ENCODE peak calls at places on chromosome 22, in six cellular contexts. W is K562, L is HCT116, B is HepG2, C is GM12878, H is H1. T is an unnamed sample.

GRCh38 chr22:42188808-42189447 is 58.3 kb upstream of the CYP2D6 start:
- DNase-seq in W (no peak), L (peak), B (no peak), C (no peak), H (no peak), T (peak)

GRCh38 chr22:49847751-49848689 is 5.6 kb upstream of the ZBED4 start:
- DNase-seq in W (no peak), L (no peak), B (no peak), C (no peak), H (peak), T (no peak)

GRCh38 chr22:42065408-42066132 is 5.0 kb downstream of the NAGA start:
- DNase-seq in W (no peak), L (no peak), B (no peak), C (no peak), H (peak), T (peak)

GRCh38 chr22:25027959-25028840 is 75.7 kb downstream of the KIAA1671 start:
- DNase-seq in W (peak), L (no peak), B (no peak), C (no peak), H (peak), T (no peak)

GRCh38 chr22:30566125-30566524 is 8.3 kb downstream of the GAL3ST1 start:
- DNase-seq in W (no peak), L (no peak), B (peak), C (no peak), H (no peak), T (no peak)

GRCh38 chr22:49565516-49565855 is 262.2 kb downstream of the BRD1 start:
- DNase-seq in W (no peak), L (no peak), B (no peak), C (no peak), H (no peak), T (no peak)

GRCh38 chr22:50527921-50528681 is 1.7 kb downstream of the TYMP start:
- DNase-seq in W (no peak), L (no peak), B (no peak), C (no peak), H (no peak), T (no peak)

GRCh38 chr22:37020192-37020479 is 594 bp downstream of the MPST start:
- DNase-seq in W (peak), L (peak), B (no peak), C (no peak), H (no peak), T (no peak)

GRCh38 chr22:30868663-30869385 is 99.8 kb downstream of the MORC2 start:
- DNase-seq in W (no peak), L (no peak), B (no peak), C (no peak), H (no peak), T (no peak)

GRCh38 chr22:34015642-34016041 is 95.4 kb upstream of the LARGE1 start:
- DNase-seq in W (no peak), L (no peak), B (no peak), C (no peak), H (no peak), T (peak)

GRCh38 chr22:49329636-49330035 is 498.0 kb downstream of the BRD1 start:
- DNase-seq in W (no peak), L (no peak), B (no peak), C (no peak), H (no peak), T (no peak)

GRCh38 chr22:32801436-32802290 is at the start of gene TIMP3:
- DNase-seq in W (peak), L (no peak), B (no peak), C (no peak), H (peak), T (no peak)

GRCh38 chr22:30694638-30695350 is at the start of gene OSBP2:
- DNase-seq in W (peak), L (no peak), B (no peak), C (no peak), H (peak), T (no peak)

GRCh38 chr22:45268167-45268957 is 16.4 kb upstream of the UPK3A start:
- DNase-seq in W (no peak), L (no peak), B (no peak), C (no peak), H (peak), T (peak)

GRCh38 chr22:39396797-39397195 is 2.8 kb upstream of the TAB1 start:
- DNase-seq in W (no peak), L (no peak), B (no peak), C (no peak), H (no peak), T (no peak)
- TF ChIP-seq ZNF274 in W (no peak), L (no peak), B (no peak), C (no peak), H (no peak), T (no peak)

GRCh38 chr22:46594947-46595298 is 25.3 kb upstream of the GRAMD4 start:
- DNase-seq in W (no peak), L (no peak), B (no peak), C (no peak), H (no peak), T (no peak)

GRCh38 chr22:46595545-46595944 is 24.6 kb upstream of the GRAMD4 start:
- DNase-seq in W (no peak), L (no peak), B (no peak), C (no peak), H (no peak), T (no peak)

GRCh38 chr22:46598224-46598623 is 22.0 kb upstream of the GRAMD4 start:
- DNase-seq in W (no peak), L (no peak), B (no peak), C (no peak), H (no peak), T (no peak)

GRCh38 chr22:46596032-46596441 is 24.1 kb upstream of the GRAMD4 start:
- DNase-seq in W (no peak), L (no peak), B (no peak), C (no peak), H (no peak), T (no peak)

DNA sequence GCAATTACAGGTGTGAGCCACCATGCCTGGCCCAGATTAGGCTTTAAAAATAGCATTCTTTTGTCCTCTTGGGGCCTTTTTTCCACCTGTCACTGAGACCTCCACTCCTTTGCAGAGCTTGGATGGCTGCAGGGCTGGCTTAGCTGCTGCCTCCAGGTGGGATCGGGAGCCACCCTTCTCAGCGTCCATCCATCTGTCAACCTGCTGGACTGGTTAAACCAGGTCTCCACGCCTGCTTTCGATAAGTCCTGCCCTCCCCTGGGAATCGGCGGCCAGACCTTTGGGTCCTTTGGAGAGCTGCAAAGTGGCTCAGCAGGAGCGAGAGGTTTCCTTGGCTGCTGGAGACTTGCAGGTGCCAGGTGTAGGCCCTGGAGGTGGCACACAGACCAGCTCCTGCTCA is 23.4 kb upstream of the GRAMD4 start:
- DNase-seq in W (no peak), L (peak), B (no peak), C (no peak), H (no peak), T (no peak)
- TF ChIP-seq ZNF274 in W (no peak), L (no peak), B (no peak), C (no peak), H (no peak), T (no peak)

GRCh38 chr22:22901578-22902218 is 14.1 kb downstream of the IGLL5 start:
- DNase-seq in W (peak), L (no peak), B (no peak), C (peak), H (no peak), T (no peak)

GRCh38 chr22:22907551-22908494 is 20.2 kb downstream of the IGLL5 start:
- DNase-seq in W (peak), L (no peak), B (no peak), C (no peak), H (no peak), T (no peak)

GRCh38 chr22:22906907-22907550 is 19.4 kb downstream of the IGLL5 start:
- DNase-seq in W (peak), L (no peak), B (no peak), C (no peak), H (no peak), T (no peak)

GRCh38 chr22:22902247-22902962 is 14.8 kb downstream of the IGLL5 start:
- DNase-seq in W (peak), L (no peak), B (no peak), C (peak), H (no peak), T (no peak)

DNA sequence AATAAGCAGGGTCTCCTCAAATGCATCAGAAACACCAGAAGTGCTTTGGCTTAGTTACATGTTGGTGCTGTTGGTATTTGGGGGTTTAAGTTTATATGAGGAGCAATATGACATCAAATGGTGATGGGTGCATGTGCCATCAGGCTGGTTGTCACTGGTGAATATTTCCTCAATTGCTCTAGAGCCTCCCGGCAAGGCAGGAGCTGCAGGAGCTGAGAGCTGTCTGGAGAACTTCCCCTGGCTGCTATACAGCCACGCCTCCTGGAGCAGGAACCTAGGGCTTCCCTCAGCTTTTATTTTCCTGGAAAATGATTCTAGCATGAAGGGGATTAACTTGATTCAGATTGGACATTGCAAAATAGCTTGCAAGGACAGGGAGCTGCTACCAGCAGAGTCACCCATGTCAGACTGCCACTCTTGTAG is 15.8 kb downstream of the IGLL5 start:
- DNase-seq in W (peak), L (no peak), B (no peak), C (no peak), H (no peak), T (no peak)
- TF ChIP-seq ZNF274 in W (no peak), L (no peak), B (no peak), C (no peak), H (no peak), T (no peak)

GRCh38 chr22:39114157-39114511 is 17.1 kb downstream of the APOBEC3H start:
- DNase-seq in W (no peak), L (no peak), B (no peak), C (no peak), H (no peak), T (peak)

GRCh38 chr22:39115976-39116621 is 19.1 kb downstream of the APOBEC3H start:
- DNase-seq in W (no peak), L (no peak), B (no peak), C (no peak), H (no peak), T (no peak)

GRCh38 chr22:39120983-39121382 is 23.9 kb downstream of the APOBEC3H start:
- DNase-seq in W (no peak), L (no peak), B (no peak), C (no peak), H (no peak), T (no peak)

GRCh38 chr22:39115570-39115969 is 18.5 kb downstream of the APOBEC3H start:
- DNase-seq in W (no peak), L (no peak), B (no peak), C (no peak), H (no peak), T (no peak)

DNA sequence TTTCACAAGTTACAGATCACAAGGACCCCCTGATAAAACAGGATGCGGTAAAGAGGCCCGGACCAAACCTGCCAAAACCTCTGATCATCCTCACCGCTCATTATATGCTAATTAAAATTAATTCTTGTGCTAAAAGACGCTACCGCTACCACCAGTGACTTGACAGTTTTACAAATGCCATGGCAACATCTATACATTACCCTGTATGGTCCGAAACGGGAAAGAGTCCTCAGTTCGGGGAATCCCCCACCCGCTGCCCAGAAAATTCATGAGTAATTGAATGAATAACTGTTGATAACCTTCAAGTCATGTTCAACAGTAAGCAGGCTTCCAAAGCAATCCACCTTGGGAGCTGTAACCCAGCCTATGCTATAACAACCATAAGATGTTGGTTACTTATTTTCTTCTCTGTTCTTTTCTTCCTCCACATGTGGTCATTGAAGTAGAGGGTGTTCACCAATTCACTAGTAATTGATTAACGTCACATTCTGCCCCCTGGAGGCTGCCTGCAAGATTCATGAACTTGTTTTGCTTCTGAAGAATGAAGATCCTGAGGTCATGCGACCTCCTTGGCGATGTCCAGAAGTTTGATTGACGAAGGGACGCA is 20.6 kb downstream of the APOBEC3H start:
- DNase-seq in W (peak), L (peak), B (peak), C (peak), H (no peak), T (no peak)
- TF ChIP-seq ZNF274 in W (no peak), L (no peak), B (no peak), C (no peak), H (no peak), T (no peak)

DNA sequence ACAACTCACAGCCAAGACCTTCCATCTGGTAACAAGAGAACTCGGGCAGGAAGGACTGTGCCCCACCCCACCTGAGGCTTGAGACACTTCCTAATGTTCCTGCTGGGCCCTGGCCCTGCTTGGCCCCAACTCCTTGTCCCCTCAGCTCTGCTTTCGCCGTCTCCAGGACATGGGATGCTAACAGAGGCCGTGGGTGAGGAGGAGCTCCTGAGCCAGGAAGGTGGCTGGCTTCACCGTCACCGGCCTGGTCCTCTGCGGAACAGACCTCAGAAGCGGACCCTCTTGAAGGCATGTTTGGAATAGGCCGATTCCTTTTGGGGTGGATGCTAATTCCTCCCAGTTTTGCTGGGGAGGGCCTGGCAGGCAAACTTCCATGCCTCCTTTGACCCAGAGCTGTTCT is 154.3 kb downstream of the CACNA1I start:
- DNase-seq in W (no peak), L (no peak), B (no peak), C (no peak), H (no peak), T (no peak)
- TF ChIP-seq ZNF274 in W (no peak), L (no peak), B (no peak), C (no peak), H (no peak), T (no peak)

GRCh38 chr22:20525048-20525447 is 17.6 kb downstream of the MED15 start:
- DNase-seq in W (no peak), L (no peak), B (no peak), C (no peak), H (no peak), T (no peak)
- TF ChIP-seq ZNF274 in W (no peak), L (no peak), B (no peak), C (no peak), H (no peak), T (no peak)

DNA sequence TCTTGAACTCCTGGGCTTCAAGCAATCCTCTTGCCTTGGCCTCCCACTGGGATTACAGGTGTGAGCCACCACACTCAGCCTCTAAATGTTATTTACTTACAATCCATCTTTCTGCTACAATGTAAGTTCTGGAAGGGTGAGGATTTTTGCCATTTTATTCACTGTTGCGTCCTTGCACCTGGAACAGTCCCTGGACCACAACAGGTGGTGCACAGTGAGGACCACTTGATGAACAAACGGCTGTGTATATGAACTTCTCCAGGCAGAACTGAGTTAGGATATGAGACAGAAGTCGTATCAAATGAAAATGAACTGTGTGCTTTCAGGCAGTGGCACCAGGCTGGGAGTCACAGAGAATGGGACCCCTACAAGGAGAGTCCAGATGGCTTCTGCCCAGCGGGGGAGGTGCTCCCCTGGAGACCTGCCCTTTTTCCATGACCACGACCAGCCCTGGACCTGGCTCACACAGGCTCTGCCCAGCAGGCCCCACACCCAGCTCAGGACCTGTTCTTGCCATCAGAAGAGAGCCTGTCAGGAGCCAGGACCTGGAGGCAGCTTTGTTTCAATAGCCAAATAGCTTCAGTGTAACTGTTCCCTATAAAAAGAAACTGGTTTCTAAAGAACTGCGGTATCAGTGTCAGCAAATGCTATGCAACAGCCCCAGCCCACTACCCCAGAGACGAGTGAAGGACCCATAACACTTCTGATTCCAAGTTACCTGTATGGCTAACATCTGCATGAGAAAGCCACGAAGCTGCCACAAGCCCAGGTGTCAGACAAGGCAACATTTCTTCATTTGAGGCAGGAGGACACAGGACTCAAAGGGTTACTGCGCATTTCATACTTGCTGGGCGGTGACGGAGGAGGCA is 104.9 kb downstream of the MICAL3 start:
- DNase-seq in W (no peak), L (no peak), B (no peak), C (no peak), H (no peak), T (no peak)
- TF ChIP-seq ZNF274 in W (no peak), L (no peak), B (no peak), C (no peak), H (no peak), T (no peak)

GRCh38 chr22:28329582-28330073 is 350.0 kb downstream of the TTC28 start:
- DNase-seq in W (no peak), L (no peak), B (no peak), C (no peak), H (no peak), T (no peak)
- TF ChIP-seq ZNF274 in W (no peak), L (no peak), B (no peak), C (no peak), H (no peak), T (no peak)

DNA sequence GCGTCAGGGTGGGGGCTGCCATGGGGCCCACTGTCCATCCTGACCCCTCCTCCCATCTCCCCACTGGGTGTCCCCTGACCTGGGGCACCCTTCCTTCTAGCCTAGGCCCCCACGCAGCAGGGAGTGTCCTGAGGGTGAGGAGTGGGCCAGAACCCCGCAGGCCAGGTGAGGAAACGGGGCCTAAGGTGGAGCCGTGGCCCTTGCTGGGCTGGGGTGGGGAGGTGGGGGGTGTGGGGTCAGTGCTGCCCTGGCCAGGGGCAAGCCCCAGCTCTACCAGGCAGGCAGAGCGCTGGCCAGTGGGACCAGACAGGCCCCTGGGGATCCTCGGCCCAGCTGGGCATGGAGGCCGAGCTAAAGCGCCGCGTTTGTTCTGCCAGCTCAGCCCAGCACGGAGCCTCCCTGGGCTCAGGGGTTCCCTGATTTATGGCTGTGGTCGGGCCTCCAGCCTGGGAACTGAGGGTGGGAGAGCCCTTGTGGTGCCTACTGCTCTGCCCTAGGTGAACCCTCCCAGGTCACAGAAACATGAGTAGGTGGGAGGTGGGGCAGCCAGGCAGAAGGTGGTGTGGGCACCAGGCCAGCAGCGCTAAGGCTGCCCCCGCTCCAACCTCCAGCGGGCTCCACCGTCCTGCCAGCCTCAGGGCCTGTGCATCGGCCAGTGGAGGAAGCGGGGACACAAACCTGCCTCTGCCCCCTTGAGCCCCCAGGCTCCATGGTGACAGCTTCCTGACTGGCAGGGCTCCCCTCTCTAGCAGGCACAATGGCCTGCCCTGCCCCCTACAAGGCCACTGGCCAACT is 22.4 kb downstream of the TRMU start:
- DNase-seq in W (no peak), L (no peak), B (no peak), C (no peak), H (no peak), T (no peak)
- TF ChIP-seq ZNF274 in W (no peak), L (no peak), B (no peak), C (no peak), H (no peak), T (no peak)